ENCODE peak calls at places on chromosome 19, in four cellular contexts. One of them, this sample, is unnamed.

GRCh38 chr19:1884291-1884718 is 991 bp downstream of the ABHD17A start:
- DNase-seq in K562: peak; percentile 45
- DNase-seq in lung: no peak
- DNase-seq in neural progenitor cell: no peak
- DNase-seq in this sample: peak; percentile 34

GRCh38 chr19:28883241-28883693 is 329.7 kb downstream of the UQCRFS1 start:
- DNase-seq in K562: no peak
- DNase-seq in lung: no peak
- DNase-seq in neural progenitor cell: peak; percentile 41
- DNase-seq in this sample: no peak

GRCh38 chr19:17775245-17775927 is 19.6 kb upstream of the B3GNT3 start:
- DNase-seq in K562: peak; percentile 85
- DNase-seq in lung: no peak
- DNase-seq in neural progenitor cell: peak; percentile 82
- DNase-seq in this sample: peak; percentile 49

GRCh38 chr19:37413243-37414084 is 42.6 kb downstream of the ZNF527 start:
- DNase-seq in K562: no peak
- DNase-seq in lung: no peak
- DNase-seq in neural progenitor cell: no peak
- DNase-seq in this sample: no peak

GRCh38 chr19:18671303-18672043 is 12.0 kb upstream of the CRTC1 start:
- DNase-seq in K562: no peak
- DNase-seq in lung: no peak
- DNase-seq in neural progenitor cell: no peak
- DNase-seq in this sample: no peak

GRCh38 chr19:38837304-38837626 is 5.7 kb upstream of the ECH1 start:
- DNase-seq in K562: no peak
- DNase-seq in lung: no peak
- DNase-seq in neural progenitor cell: no peak
- DNase-seq in this sample: no peak

GRCh38 chr19:14416743-14417214 is 2.4 kb downstream of the DDX39A start:
- DNase-seq in K562: no peak
- DNase-seq in lung: no peak
- DNase-seq in neural progenitor cell: no peak
- DNase-seq in this sample: peak; percentile 70

GRCh38 chr19:39057615-39058014 is 25.3 kb upstream of the FBXO27 start:
- DNase-seq in K562: no peak
- DNase-seq in lung: no peak
- DNase-seq in neural progenitor cell: no peak
- DNase-seq in this sample: no peak

GRCh38 chr19:43790587-43790986 is 9.8 kb upstream of the KCNN4 start:
- DNase-seq in K562: no peak
- DNase-seq in lung: no peak
- DNase-seq in neural progenitor cell: no peak
- DNase-seq in this sample: peak; percentile 14

GRCh38 chr19:10228925-10229324 is 2.2 kb downstream of the S1PR2 start:
- DNase-seq in K562: peak; percentile 71
- DNase-seq in lung: no peak
- DNase-seq in neural progenitor cell: peak; percentile 67
- DNase-seq in this sample: peak; percentile 80

GRCh38 chr19:56085571-56086275 is 35.4 kb downstream of the ZNF787 start:
- DNase-seq in K562: no peak
- DNase-seq in lung: no peak
- DNase-seq in neural progenitor cell: no peak
- DNase-seq in this sample: no peak

GRCh38 chr19:15551183-15552004 is 43.1 kb downstream of the CYP4F22 start:
- DNase-seq in K562: peak; percentile 56
- DNase-seq in lung: no peak
- DNase-seq in neural progenitor cell: no peak
- DNase-seq in this sample: peak; percentile 23

GRCh38 chr19:2049741-2050348 is 1.2 kb downstream of the MKNK2 start:
- DNase-seq in K562: peak; percentile 62
- DNase-seq in lung: peak; percentile 90
- DNase-seq in neural progenitor cell: peak; percentile 60
- DNase-seq in this sample: peak; percentile 87

GRCh38 chr19:55232986-55233385 is 4.4 kb upstream of the TMEM86B start:
- DNase-seq in K562: no peak
- DNase-seq in lung: no peak
- DNase-seq in neural progenitor cell: no peak
- DNase-seq in this sample: no peak

GRCh38 chr19:4636151-4636717 is 3.1 kb upstream of the TNFAIP8L1 start:
- DNase-seq in K562: peak; percentile 84
- DNase-seq in lung: peak; percentile 59
- DNase-seq in neural progenitor cell: peak; percentile 88
- DNase-seq in this sample: peak; percentile 79
- H3K27ac ChIP-seq in K562: peak overlapping the region; percentile 68
- H3K27ac ChIP-seq in lung: no peak overlapping the region
- H3K27ac ChIP-seq in neural progenitor cell: no peak overlapping the region
- H3K27ac ChIP-seq in this sample: no peak overlapping the region

DNA sequence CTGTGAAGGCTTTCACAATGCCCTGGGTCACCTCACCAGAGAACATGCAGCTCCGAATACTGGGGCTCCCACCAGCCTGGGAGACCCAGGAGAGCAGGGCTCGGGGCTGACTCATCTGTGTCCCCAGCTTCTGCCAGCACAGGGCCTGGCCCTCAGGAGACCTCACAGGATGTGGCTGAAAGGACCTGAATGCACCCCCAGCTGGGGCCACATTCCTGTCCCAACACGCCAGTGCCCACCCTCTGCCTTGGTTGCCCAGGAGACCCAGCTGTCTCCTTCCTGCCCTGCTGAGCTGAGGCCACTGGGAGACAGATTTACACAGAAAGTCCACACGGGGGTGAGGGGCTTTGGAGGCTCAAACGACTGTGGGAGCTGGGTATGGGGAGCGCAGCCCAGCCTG is 11.9 kb downstream of the BCAT2 start:
- DNase-seq in K562: no peak
- DNase-seq in lung: no peak
- DNase-seq in neural progenitor cell: peak; percentile 51
- DNase-seq in this sample: no peak
- H3K4me3 ChIP-seq in K562: no peak overlapping the region
- H3K4me3 ChIP-seq in lung: no peak overlapping the region
- H3K4me3 ChIP-seq in neural progenitor cell: no peak overlapping the region
- H3K4me3 ChIP-seq in this sample: no peak overlapping the region

DNA sequence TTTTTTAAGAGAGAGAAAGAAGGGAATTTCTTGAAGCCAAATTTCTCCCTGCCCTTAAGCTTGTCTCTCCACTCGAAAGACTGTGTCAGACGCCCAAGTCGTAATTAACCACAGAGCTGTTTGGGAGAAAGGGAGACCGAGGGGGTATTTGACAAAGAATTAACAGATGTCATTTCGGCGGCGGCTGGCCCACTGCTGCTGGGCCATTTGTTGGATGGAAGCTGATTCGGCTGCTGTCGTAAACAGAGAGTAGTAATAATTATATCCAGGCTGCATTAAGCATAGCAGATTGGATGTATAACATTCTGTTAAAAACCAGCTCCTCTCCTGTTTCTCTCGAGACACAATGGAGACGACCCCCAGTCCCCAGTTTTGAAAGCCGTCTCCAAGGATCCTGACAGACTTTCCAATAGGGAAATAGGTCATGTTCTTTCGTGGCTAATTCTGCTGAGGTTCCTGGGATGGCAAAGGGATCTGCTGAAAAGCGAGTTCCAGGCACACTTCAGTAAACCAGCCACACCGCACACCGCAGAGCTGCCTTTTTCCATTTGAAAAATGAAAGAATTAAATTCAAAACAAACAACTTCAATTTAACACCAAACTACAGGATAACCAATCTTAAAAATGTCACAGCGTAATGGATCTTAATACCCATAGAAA is 71.5 kb downstream of the KCTD15 start:
- DNase-seq in K562: no peak
- DNase-seq in lung: no peak
- DNase-seq in neural progenitor cell: no peak
- DNase-seq in this sample: no peak
- H3K27ac ChIP-seq in K562: no peak overlapping the region
- H3K27ac ChIP-seq in lung: no peak overlapping the region
- H3K27ac ChIP-seq in neural progenitor cell: no peak overlapping the region
- H3K27ac ChIP-seq in this sample: no peak overlapping the region

GRCh38 chr19:16627928-16628182 is 149 bp downstream of the MED26 start:
- DNase-seq in K562: no peak
- DNase-seq in lung: no peak
- DNase-seq in neural progenitor cell: no peak
- DNase-seq in this sample: no peak
- H3K4me3 ChIP-seq in K562: peak overlapping the region; percentile 99
- H3K4me3 ChIP-seq in lung: peak overlapping the region; percentile 81
- H3K4me3 ChIP-seq in neural progenitor cell: peak overlapping the region; percentile 80
- H3K4me3 ChIP-seq in this sample: peak overlapping the region; percentile 99

DNA sequence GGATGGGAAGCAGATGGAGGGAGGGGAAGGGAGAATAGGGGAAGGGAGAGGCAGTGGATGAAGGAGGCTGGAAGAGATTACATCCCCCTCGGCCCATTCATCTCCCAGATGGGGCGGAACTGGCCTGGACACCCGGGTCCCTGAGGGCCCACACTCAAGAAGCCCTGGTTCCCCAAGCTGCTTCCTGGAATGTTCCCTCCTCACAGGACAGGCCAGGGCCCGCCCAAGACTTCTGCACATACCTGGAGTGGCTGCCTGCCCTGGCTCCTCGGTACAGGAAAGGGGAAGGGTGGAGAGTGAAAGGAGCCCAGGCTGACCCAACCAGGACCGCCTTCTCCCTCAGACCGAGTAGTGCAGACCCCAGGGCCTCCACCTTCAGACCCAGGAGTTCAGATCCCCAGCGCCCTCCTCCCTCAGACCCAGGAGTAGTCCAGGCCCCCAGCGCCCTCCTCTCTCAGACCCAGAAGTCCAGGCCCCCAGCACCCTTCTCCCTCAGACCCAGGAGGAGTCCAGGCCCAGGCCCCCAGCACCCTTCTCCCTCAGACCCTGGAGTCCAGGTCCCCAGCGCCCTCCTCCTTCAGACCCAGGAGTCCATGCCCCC is 489 bp downstream of the NTF4 start:
- DNase-seq in K562: no peak
- DNase-seq in lung: peak; percentile 45
- DNase-seq in neural progenitor cell: peak; percentile 20
- DNase-seq in this sample: no peak
- H3K27ac ChIP-seq in K562: no peak overlapping the region
- H3K27ac ChIP-seq in lung: no peak overlapping the region
- H3K27ac ChIP-seq in neural progenitor cell: no peak overlapping the region
- H3K27ac ChIP-seq in this sample: no peak overlapping the region

GRCh38 chr19:35479278-35479677 is 11.0 kb downstream of the KRTDAP start:
- DNase-seq in K562: no peak
- DNase-seq in lung: no peak
- DNase-seq in neural progenitor cell: no peak
- DNase-seq in this sample: no peak
- H3K4me3 ChIP-seq in K562: no peak overlapping the region
- H3K4me3 ChIP-seq in lung: no peak overlapping the region
- H3K4me3 ChIP-seq in neural progenitor cell: no peak overlapping the region
- H3K4me3 ChIP-seq in this sample: no peak overlapping the region

This sample was measured in OCI-LY7.